ENCODE peak calls at places on chromosomes 2 and 18, in four cellular contexts. X is WTC11, D is HEK293T, O is HepG2. H is an unnamed sample.

GRCh38 chr18:30132959-30133358 is 909.6 kb downstream of the DSC3 start:
- DNase-seq in X (no peak), D (no peak), O (no peak), H (no peak)

GRCh38 chr2:70785137-70785911 is 5.1 kb downstream of the FIGLA start:
- DNase-seq in O (peak; percentile 38), D (peak; percentile 53), X (peak; percentile 55), H (peak; percentile 85)

GRCh38 chr2:70019096-70019495 is 57.7 kb upstream of the ASPRV1 start:
- DNase-seq in D (no peak), O (no peak), X (no peak), H (no peak)

GRCh38 chr2:61177727-61178549 is 15.9 kb downstream of the C2orf74 start:
- DNase-seq in D (no peak), O (peak; percentile 19), X (peak; percentile 27), H (no peak)

GRCh38 chr2:173090291-173090877 is 14.7 kb downstream of the MAP3K20 start:
- DNase-seq in O (no peak), X (no peak), D (no peak), H (peak; percentile 64)

GRCh38 chr2:88932677-88933076 is 241.2 kb downstream of the RPIA start:
- DNase-seq in X (no peak), O (no peak), D (no peak), H (no peak)

GRCh38 chr18:7370812-7371211 is 139.9 kb downstream of the LRRC30 start:
- DNase-seq in X (no peak), D (no peak), O (no peak), H (no peak)

GRCh38 chr18:62498616-62499262 is 24.1 kb upstream of the ZCCHC2 start:
- DNase-seq in D (no peak), X (no peak), O (no peak), H (no peak)

GRCh38 chr2:152234277-152234676 is 58.7 kb upstream of the STAM2 start:
- DNase-seq in O (no peak), X (no peak), D (no peak), H (no peak)

GRCh38 chr2:7673101-7673500 is 755.9 kb downstream of the RNF144A start:
- DNase-seq in X (no peak), D (no peak), O (no peak), H (no peak)

GRCh38 chr2:43057026-43057741 is 169.2 kb downstream of the ZFP36L2 start:
- DNase-seq in O (no peak), D (no peak), X (no peak), H (no peak)

GRCh38 chr18:356763-357162 is 88.9 kb upstream of the THOC1 start:
- DNase-seq in X (no peak), D (no peak), O (no peak), H (no peak)

GRCh38 chr2:196336206-196336605 is 164.8 kb upstream of the STK17B start:
- DNase-seq in X (no peak), O (no peak), D (no peak), H (no peak)

GRCh38 chr2:105400138-105400540 is 1.3 kb upstream of the FHL2 start:
- DNase-seq in O (no peak), X (no peak), D (no peak), H (no peak)

GRCh38 chr18:37393221-37393828 is 172.3 kb downstream of the CELF4 start:
- DNase-seq in O (no peak), X (no peak), D (no peak), H (no peak)

GRCh38 chr2:200435379-200435778 is 74.5 kb downstream of the KCTD18 start:
- DNase-seq in O (no peak), D (no peak), X (no peak), H (no peak)

GRCh38 chr2:177599956-177600355 is 207.4 kb downstream of the AGPS start:
- DNase-seq in X (no peak), D (no peak), O (peak; percentile 35), H (no peak)

GRCh38 chr2:186570587-186570986 is 19.3 kb upstream of the ITGAV start:
- DNase-seq in X (no peak), D (no peak), O (peak; percentile 50), H (no peak)

GRCh38 chr2:120769787-120770120 is 34.1 kb downstream of the GLI2 start:
- DNase-seq in O (no peak), D (no peak), X (no peak), H (no peak)

GRCh38 chr2:224178085-224178484 is 139.0 kb upstream of the SERPINE2 start:
- DNase-seq in D (no peak), X (no peak), O (no peak), H (no peak)

GRCh38 chr2:234329202-234329930 is 167.5 kb downstream of the ARL4C start:
- DNase-seq in X (no peak), O (no peak), D (no peak), H (no peak)

GRCh38 chr18:36993068-36993467 is 164.1 kb downstream of the KIAA1328 start:
- DNase-seq in X (no peak), D (no peak), O (no peak), H (no peak)

GRCh38 chr2:188969236-188970032 is 4.7 kb upstream of the COL3A1 start:
- DNase-seq in O (no peak), X (no peak), D (no peak), H (no peak)

DNA sequence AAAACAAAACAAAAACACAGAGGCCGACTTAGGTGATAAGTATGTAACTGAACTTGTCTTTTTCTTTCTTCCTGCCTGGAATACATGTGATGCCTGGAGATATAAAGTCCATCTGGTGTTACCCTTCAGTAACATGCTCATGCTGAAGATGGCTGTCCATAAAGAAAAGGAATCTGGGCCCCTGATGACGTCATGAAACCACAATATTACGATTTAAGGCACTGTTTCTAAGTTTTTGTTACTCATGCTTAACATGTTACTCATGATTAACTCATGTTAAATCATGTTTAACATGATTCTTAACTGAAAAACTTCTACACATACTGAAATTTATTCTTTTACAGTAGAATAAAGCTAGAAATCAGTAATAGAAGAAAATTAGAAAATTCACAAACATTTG is 49.0 kb downstream of the STRADB start:
- DNase-seq in D (no peak), X (no peak), O (no peak), H (no peak)
- TF ChIP-seq ELF4 in D (no peak), X (no peak), O (no peak), H (no peak)

DNA sequence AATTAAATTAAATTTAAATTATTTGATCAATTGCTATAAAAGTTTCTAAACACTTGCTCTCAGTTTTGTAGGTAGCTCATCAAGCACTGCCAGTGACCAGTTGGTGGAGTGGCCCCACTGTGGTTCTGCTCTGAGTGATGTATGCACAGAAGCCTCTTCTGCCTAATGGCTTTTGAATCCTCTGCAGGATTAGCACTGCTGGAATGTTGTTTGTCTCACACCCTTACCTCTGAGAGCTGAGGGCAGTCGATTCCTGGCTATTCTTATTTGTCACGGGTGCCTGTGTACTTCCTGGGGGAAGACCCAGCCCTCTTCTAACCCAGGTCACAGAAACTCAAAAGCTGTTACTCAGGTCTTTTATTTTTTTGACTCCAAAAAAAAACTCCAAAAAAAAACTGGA is 9.5 kb downstream of the CAPN14 start:
- DNase-seq in O (no peak), D (no peak), X (no peak), H (no peak)
- TF ChIP-seq ELF4 in O (no peak), D (no peak), X (no peak), H (no peak)

GRCh38 chr2:33670392-33670937 is 71.4 kb upstream of the FAM98A start:
- DNase-seq in O (no peak), D (peak; percentile 23), X (peak; percentile 21), H (no peak)
- TF ChIP-seq ELF4 in O (no peak), D (no peak), X (no peak), H (no peak)

GRCh38 chr2:37376421-37377186 is 32.2 kb downstream of the QPCT start:
- DNase-seq in X (no peak), D (peak; percentile 64), O (no peak), H (no peak)
- TF ChIP-seq ELF4 in X (no peak), D (no peak), O (no peak), H (no peak)

DNA sequence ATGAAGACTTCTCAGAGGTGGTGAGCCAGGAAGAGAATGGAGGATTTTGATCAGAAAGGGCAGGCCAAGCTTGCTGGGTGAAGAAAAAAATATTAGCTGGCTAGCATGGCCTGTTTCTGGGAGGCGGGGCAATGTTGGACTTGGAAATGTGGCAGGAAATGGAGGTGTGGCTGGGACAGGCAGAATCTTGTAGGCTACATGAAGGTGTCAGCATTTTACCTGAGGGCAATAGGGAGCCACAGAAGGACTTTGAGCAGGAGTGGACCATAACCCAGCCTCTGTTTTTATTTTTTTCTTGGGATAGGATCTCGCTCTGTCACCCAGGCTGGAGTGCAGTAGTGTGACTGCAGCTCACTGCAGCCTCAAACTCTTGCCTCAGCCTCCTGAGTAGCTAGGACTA is 31.7 kb downstream of the EMX1 start:
- DNase-seq in O (no peak), X (no peak), D (no peak), H (no peak)
- TF ChIP-seq ELF4 in O (no peak), X (no peak), D (no peak), H (no peak)

GRCh38 chr2:140183056-140183765 is 1403.0 kb upstream of the NXPH2 start:
- DNase-seq in D (no peak), X (no peak), O (no peak), H (no peak)

GRCh38 chr2:140177081-140177480 is 1396.9 kb upstream of the NXPH2 start:
- DNase-seq in O (no peak), D (no peak), X (no peak), H (no peak)

GRCh38 chr2:140173790-140174189 is 1393.6 kb upstream of the NXPH2 start:
- DNase-seq in X (no peak), D (no peak), O (no peak), H (no peak)

DNA sequence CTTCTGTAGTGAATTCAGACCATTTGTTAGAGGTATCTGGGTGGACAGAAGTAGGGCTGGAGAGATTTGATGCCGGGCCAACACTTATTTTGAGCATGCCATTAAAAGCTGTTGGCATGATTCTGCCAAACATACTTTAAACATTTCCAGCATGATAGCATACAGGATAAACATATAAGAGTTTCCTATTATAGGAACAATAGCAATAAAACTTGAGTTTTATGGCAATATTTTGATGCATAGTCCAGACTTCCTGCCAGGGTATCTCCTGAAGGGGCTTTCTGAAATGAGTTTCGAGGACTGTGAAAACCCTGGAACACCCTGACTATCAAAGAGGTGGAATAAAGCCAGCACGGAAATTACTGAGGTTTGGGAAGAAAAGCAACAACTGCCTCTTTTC is 1398.0 kb upstream of the NXPH2 start:
- DNase-seq in O (no peak), D (no peak), X (no peak), H (no peak)
- TF ChIP-seq ELF4 in O (no peak), D (no peak), X (no peak), H (no peak)

GRCh38 chr2:239666855-239667376 is 266.1 kb upstream of the HDAC4 start:
- DNase-seq in D (no peak), O (no peak), X (no peak), H (no peak)
- TF ChIP-seq ELF4 in D (no peak), O (no peak), X (no peak), H (no peak)

GRCh38 chr2:241852116-241852980 is 6.3 kb downstream of the PDCD1 start:
- DNase-seq in O (no peak), X (peak; percentile 9), D (no peak), H (peak; percentile 3)
- TF ChIP-seq ELF4 in O (no peak), X (no peak), D (no peak), H (no peak)

DNA sequence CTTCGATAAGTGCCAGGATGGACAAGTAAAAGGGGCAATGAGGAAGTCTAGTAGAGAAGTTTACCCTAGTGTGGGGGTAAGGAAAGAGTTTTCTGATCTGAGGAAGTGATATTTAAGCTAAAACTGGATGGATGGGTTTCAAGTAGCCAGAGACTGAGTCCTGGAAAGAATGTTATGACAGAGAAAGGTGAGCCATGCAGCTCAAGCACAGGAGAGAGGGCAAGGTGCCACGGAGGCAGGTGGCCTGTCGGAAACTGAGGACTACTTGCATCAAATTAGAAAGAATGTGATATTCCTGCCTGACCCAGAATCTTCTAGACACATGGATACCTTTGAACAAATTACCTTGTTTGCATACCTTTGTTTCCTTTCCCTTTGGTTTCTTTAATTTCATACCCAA is 26.5 kb downstream of the NMUR1 start:
- DNase-seq in D (no peak), X (no peak), O (no peak), H (no peak)
- TF ChIP-seq ELF4 in D (no peak), X (no peak), O (no peak), H (no peak)

H was measured in K562.